ENCODE peak calls at places on chromosomes 5 and 9, in four cellular contexts. M is HepG2, Y is K562, C is GM12878. W is an unnamed sample.
A peak's percentile ranks its signal among the peaks of the same experiment; 100 is the strongest.

GRCh38 chr5:159836691-159837090 is 79.6 kb upstream of the ADRA1B start:
- DNase-seq in Y (no peak), M (no peak), C (no peak), W (no peak)

GRCh38 chr9:76580188-76580587 is 121.2 kb downstream of the GCNT1 start:
- DNase-seq in C (no peak), M (no peak), Y (no peak), W (no peak)

GRCh38 chr5:141871870-141872269 is 6.3 kb downstream of the PCDH1 start:
- DNase-seq in Y (no peak), M (no peak), C (no peak), W (no peak)

GRCh38 chr5:158922816-158923215 is 176.9 kb downstream of the EBF1 start:
- DNase-seq in Y (no peak), C (no peak), M (no peak), W (no peak)

GRCh38 chr5:58041884-58042283 is 418.0 kb downstream of the PLK2 start:
- DNase-seq in C (no peak), Y (no peak), M (no peak), W (no peak)

GRCh38 chr5:75716715-75717081 is 539 bp downstream of the POC5 start:
- DNase-seq in Y (no peak), C (no peak), M (no peak), W (no peak)

GRCh38 chr9:136358888-136359287 is 4.7 kb downstream of the DNLZ start:
- DNase-seq in M (no peak), C (no peak), Y (no peak), W (no peak)

GRCh38 chr5:61790678-61791077 is 458.6 kb downstream of the ZSWIM6 start:
- DNase-seq in Y (no peak), C (no peak), M (peak; percentile 61), W (no peak)

GRCh38 chr9:36903541-36904435 is 130.3 kb downstream of the PAX5 start:
- DNase-seq in C (peak; percentile 48), M (peak; percentile 12), Y (peak; percentile 27), W (no peak)

GRCh38 chr5:39547548-39548154 is 122.9 kb upstream of the DAB2 start:
- DNase-seq in M (peak; percentile 41), Y (peak; percentile 54), C (no peak), W (no peak)

GRCh38 chr9:90778746-90779145 is 22.9 kb upstream of the SYK start:
- DNase-seq in Y (no peak), C (no peak), M (no peak), W (no peak)

GRCh38 chr9:107138261-107138992 is 144.7 kb upstream of the RAD23B start:
- DNase-seq in C (no peak), M (no peak), Y (no peak), W (no peak)

GRCh38 chr5:179382486-179382885 is 37.2 kb upstream of the ADAMTS2 start:
- DNase-seq in C (no peak), Y (no peak), M (no peak), W (no peak)

DNA sequence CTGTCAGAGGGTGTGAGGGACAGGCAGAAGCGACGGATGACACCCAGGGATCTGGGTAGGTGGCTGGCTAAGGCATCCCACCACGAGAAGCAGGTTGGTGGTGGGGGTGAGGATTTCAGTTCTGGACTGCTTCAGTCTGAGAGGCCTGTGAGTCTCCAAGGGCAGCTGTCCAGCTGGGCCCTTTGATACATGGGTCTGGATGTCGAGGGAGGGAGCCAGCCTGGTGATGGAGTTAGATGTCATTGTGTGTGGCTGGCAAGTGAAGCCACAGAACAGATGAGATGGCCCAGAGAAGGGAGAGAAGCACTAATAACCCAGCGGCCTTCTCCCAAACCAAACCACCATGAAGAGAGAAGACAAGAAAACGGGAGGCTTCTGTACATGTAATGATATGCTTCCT is 11.1 kb downstream of the MED27 start:
- DNase-seq in C (no peak), Y (no peak), M (no peak), W (no peak)
- TF ChIP-seq KDM1A in C (no peak), Y (no peak), M (no peak), W (no peak)

GRCh38 chr5:140672455-140673186 is 755 bp downstream of the DND1 start:
- DNase-seq in Y (peak; percentile 27), C (no peak), M (no peak), W (no peak)
- TF ChIP-seq HDAC2 in Y (no peak), C (no peak), M (no peak), W (no peak)

GRCh38 chr5:135047347-135047695 is 13.3 kb upstream of the PITX1 start:
- DNase-seq in M (no peak), C (no peak), Y (no peak), W (no peak)
- H3K27me3 ChIP-seq in M (no peaks in the 10 kb centered on the region), C (peaks cover 4% of the 10 kb centered on the region), Y (no peaks in the 10 kb centered on the region), W (peaks cover 99% of the 10 kb centered on the region)

DNA sequence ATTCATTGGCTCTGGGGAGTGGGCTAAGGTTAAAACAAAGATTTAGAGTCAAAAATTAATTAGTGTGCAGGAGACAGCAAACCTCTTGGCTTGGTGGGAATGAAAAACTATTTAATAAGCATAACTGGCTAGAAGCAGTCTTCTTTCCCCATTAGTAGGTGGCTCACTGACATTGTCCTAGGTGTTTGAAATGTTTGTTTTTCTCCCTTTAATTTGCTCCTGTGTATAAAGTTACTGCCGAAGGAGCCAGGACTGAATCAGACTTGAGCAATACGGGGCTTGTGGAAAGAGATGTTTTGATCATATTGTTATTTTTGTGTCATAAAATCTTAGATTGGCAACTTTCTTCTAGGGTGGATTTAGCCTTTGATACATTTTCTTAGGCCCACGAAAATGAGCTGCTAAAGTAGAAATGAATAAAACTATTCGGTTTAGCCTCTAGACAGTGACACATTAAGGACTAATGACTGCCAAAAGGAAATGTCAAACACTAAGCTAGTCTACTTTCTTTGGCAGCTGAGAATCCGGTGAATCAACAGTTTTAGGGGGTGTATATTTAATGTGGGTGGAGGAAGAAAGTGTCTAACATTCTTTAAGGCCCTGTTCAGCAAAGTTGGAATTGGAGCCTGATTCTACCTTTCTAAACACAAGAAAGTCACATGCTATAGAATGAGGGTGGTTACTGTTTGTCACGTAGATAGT is 30.2 kb downstream of the LRRTM2 start:
- DNase-seq in C (no peak), M (no peak), Y (no peak), W (no peak)
- TF ChIP-seq KDM1A in C (no peak), M (no peak), Y (no peak), W (no peak)

GRCh38 chr5:125483609-125484008 is 737.2 kb upstream of the ZNF608 start:
- DNase-seq in Y (no peak), M (no peak), C (no peak), W (no peak)
- TF ChIP-seq HDAC2 in Y (no peak), M (no peak), C (no peak), W (no peak)

GRCh38 chr5:4642525-4642924 is 497.6 kb upstream of the ADAMTS16 start:
- DNase-seq in C (no peak), Y (no peak), M (no peak), W (no peak)
- H3K27me3 ChIP-seq in C (no peaks in the 10 kb centered on the region), Y (no peaks in the 10 kb centered on the region), M (no peaks in the 10 kb centered on the region), W (no peaks in the 10 kb centered on the region)

DNA sequence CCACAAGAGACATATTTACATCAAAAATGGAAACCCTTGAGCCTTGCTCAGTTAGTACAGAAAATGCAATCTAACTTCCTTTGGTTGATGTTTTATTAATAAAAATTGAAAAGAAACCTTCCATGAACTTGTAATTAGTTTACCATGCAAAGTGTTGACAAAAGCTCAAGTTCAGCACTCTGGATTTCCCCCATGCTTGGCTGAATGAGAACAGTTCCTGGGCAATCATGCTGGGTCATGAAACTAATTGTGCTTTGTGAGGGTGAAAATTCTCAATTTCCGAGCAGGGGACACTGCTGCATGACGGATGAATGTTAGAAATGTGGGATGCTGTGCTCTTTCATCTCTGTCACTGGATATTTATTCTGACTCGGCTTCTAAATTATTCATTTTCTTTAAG is 677.9 kb upstream of the ZNF608 start:
- DNase-seq in C (no peak), M (no peak), Y (no peak), W (no peak)
- TF ChIP-seq KDM1A in C (no peak), M (no peak), Y (no peak), W (no peak)

DNA sequence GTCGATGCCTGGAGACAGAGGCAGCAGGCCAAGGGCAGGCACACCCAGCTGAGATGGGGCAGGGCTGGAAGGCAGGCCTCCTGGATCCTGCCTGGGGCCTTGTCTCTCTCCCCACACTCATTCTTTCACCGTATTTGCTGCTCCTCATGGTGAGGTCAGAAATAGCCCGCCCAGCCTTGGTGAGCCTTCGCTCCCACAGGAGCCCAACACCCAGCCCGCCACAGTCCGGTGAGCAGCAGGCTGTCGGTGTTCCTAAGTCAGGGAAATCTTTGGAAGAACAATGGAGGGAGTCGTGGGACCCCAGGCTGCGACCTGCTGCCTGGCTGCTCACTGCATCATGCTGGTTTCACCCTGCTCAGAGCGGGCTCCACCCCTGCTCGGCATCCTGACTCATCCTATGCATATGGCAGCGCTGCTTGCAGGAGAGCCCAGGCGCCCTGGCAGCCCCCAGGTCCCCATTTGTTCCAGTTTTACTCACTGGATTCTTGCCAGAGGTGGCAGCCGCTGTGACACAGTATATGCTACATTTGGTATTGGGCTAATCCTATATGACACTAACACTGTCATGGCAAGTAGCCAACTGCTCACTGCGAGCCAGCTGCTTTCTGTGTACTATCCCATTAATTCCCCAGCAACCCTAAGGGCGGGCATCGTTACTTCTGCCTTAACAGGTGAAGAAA is 53.2 kb upstream of the NCS1 start:
- DNase-seq in Y (no peak), C (no peak), M (no peak), W (no peak)
- TF ChIP-seq HDAC2 in Y (no peak), C (no peak), M (no peak), W (no peak)